ENCODE peak calls at places on chromosomes 12 and 14, in six cellular contexts. T is tibial artery, Y is GM20000, W is fibroblast of mammary gland, K is endothelial cell, G is fibroblast of pulmonary artery. O is an unnamed sample.

GRCh38 chr14:22202313-22202712 is 386.7 kb downstream of the DAD1 start:
- DNase-seq in T (no peak), Y (no peak), W (no peak), K (no peak), G (no peak), O (no peak)

GRCh38 chr14:70664698-70665447 is 23.2 kb downstream of the TTC9 start:
- DNase-seq in T (no peak), Y (no peak), W (no peak), K (no peak), G (no peak), O (no peak)

GRCh38 chr12:132904718-132905328 is 17.4 kb upstream of the CHFR start:
- DNase-seq in T (peak; percentile 71), Y (peak; percentile 66), W (peak; percentile 57), K (peak; percentile 76), G (peak; percentile 46), O (peak; percentile 52)

GRCh38 chr12:18716236-18716635 is 21.6 kb downstream of the PLCZ1 start:
- DNase-seq in T (no peak), Y (no peak), W (no peak), K (no peak), G (no peak), O (no peak)

GRCh38 chr14:24311837-24312615 is 724 bp downstream of the LTB4R start:
- DNase-seq in T (no peak), Y (no peak), W (peak; percentile 36), K (no peak), G (peak; percentile 47), O (no peak)

GRCh38 chr12:55876110-55876509 is 33.4 kb upstream of the MMP19 start:
- DNase-seq in T (no peak), Y (no peak), W (no peak), K (no peak), G (no peak), O (no peak)

GRCh38 chr12:113850309-113851056 is 115.6 kb downstream of the RBM19 start:
- DNase-seq in T (peak; percentile 49), Y (no peak), W (peak; percentile 4), K (no peak), G (peak; percentile 63), O (no peak)

GRCh38 chr12:124675881-124676688 is 108.7 kb upstream of the NCOR2 start:
- DNase-seq in T (no peak), Y (no peak), W (peak; percentile 58), K (no peak), G (peak; percentile 57), O (no peak)

GRCh38 chr12:46964496-46965098 is 114.8 kb upstream of the PCED1B start:
- DNase-seq in T (no peak), Y (no peak), W (peak; percentile 29), K (no peak), G (peak; percentile 78), O (no peak)

GRCh38 chr12:91204416-91204815 is 21.8 kb upstream of the DCN start:
- DNase-seq in T (no peak), Y (no peak), W (peak; percentile 50), K (no peak), G (no peak), O (no peak)

GRCh38 chr12:122858171-122858570 is 22.9 kb downstream of the HIP1R start:
- DNase-seq in T (no peak), Y (no peak), W (no peak), K (no peak), G (no peak), O (no peak)

GRCh38 chr12:117768860-117769259 is 199.9 kb downstream of the KSR2 start:
- DNase-seq in T (no peak), Y (no peak), W (no peak), K (no peak), G (no peak), O (no peak)

GRCh38 chr12:69266045-69266635 is 26.8 kb downstream of the CPSF6 start:
- DNase-seq in T (no peak), Y (no peak), W (peak; percentile 77), K (no peak), G (peak; percentile 64), O (no peak)

GRCh38 chr12:56198836-56199235 is 9.6 kb upstream of the SMARCC2 start:
- DNase-seq in T (no peak), Y (no peak), W (no peak), K (no peak), G (peak; percentile 52), O (no peak)

GRCh38 chr12:5318874-5319273 is 113.0 kb upstream of the NTF3 start:
- DNase-seq in T (no peak), Y (no peak), W (no peak), K (no peak), G (peak; percentile 1), O (no peak)

GRCh38 chr12:100163416-100164152 is 20.9 kb upstream of the BLTP3B start:
- DNase-seq in T (peak; percentile 67), Y (peak; percentile 59), W (peak; percentile 52), K (peak; percentile 75), G (peak; percentile 51), O (peak; percentile 75)
- TF ChIP-seq CTCF in T (peak; percentile 24), Y (no peak), W (no peak), K (no peak), G (no peak), O (peak; percentile 16)

GRCh38 chr14:80356413-80356812 is 145.1 kb upstream of the DIO2 start:
- DNase-seq in T (no peak), Y (no peak), W (peak; percentile 25), K (peak; percentile 10), G (peak; percentile 50), O (no peak)
- TF ChIP-seq CTCF in T (no peak), Y (no peak), W (peak; percentile 51), K (peak; percentile 46), G (peak; percentile 69), O (peak; percentile 1)

GRCh38 chr12:14751987-14752386 is 51.3 kb downstream of the WBP11 start:
- DNase-seq in T (no peak), Y (no peak), W (no peak), K (no peak), G (no peak), O (no peak)

GRCh38 chr12:14756331-14757143 is 46.7 kb downstream of the WBP11 start:
- DNase-seq in T (no peak), Y (no peak), W (no peak), K (peak; percentile 53), G (peak; percentile 20), O (no peak)
- TF ChIP-seq CTCF in T (no peak), Y (peak; percentile 4), W (peak; percentile 19), K (peak; percentile 80), G (peak; percentile 34), O (peak; percentile 28)

GRCh38 chr14:76022991-76023390 is 37.4 kb downstream of the IFT43 start:
- DNase-seq in T (no peak), Y (no peak), W (no peak), K (no peak), G (no peak), O (no peak)
- TF ChIP-seq CTCF in T (no peak), Y (no peak), W (no peak), K (no peak), G (no peak), O (no peak)

O was measured in GM13977.